ENCODE peak calls at places on chromosomes 2 and 18, in four cellular contexts. U is psoas muscle, K is brain microvascular endothelial cell, A is dorsolateral prefrontal cortex. E is an unnamed sample.

GRCh38 chr18:32019251-32019943 is 772 bp downstream of the RNF125 start:
- DNase-seq in U (peak; percentile 33), A (peak; percentile 59), K (peak; percentile 5), E (peak; percentile 35)

GRCh38 chr2:216741223-216741593 is 45.9 kb upstream of the IGFBP5 start:
- DNase-seq in U (no peak), K (no peak), A (no peak), E (no peak)

GRCh38 chr18:58263733-58264469 is 219.9 kb downstream of the NEDD4L start:
- DNase-seq in U (no peak), A (no peak), K (no peak), E (peak; percentile 25)

GRCh38 chr2:25335971-25336370 is 5.8 kb downstream of the DNMT3A start:
- DNase-seq in A (no peak), U (no peak), K (no peak), E (no peak)

GRCh38 chr2:106572541-106573148 is 85.5 kb downstream of the CD8B2 start:
- DNase-seq in A (no peak), U (no peak), K (no peak), E (peak; percentile 18)

GRCh38 chr18:22283397-22283796 is 114.0 kb downstream of the GATA6 start:
- DNase-seq in U (no peak), A (no peak), K (peak; percentile 60), E (peak; percentile 57)

GRCh38 chr2:40279001-40279400 is 172.9 kb downstream of the SLC8A1 start:
- DNase-seq in U (no peak), A (no peak), K (peak; percentile 32), E (peak; percentile 51)

GRCh38 chr2:136058262-136058661 is 59.7 kb downstream of the CXCR4 start:
- DNase-seq in U (no peak), A (no peak), K (no peak), E (no peak)

DNA sequence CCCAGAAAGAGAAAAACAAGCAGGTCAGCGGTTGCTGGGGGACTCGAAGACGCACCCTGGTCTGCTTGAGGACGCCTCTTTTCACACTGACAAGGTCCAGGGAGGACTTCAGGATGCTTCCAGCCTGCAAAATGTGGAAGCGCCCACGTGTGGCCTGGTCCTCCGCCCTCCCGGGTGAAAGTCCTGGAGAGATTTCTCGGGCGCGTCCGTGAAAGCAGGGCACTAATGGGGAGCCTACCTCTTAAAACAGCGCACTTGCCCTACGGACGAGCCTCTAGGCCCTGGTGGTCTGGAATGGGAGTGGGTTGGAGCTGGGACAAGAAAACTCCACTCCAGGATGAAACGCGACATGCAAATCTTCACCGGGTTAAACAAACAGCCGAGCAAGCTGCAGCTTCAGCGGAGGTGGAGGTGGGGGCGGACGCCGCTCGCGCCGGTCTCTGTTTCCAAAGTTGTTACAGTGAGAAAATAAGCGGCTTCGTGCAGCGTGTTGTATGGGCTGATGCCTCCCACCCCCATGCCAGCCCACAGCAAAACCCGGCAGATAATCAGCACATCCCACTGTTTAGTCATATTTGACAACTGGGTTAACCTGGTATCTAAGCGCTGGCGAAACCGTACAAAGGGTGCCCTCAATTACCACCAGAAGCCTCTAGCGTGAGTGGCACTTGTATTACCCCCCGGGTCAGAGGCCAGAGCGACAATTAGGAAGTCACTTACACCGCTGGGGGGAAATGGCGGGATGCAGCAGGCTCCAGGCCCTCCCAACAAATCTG is 1.1 kb upstream of the SP9 start:
- DNase-seq in U (no peak), A (no peak), K (no peak), E (no peak)
- H3K4me3 ChIP-seq in U (no peak overlapping the region), A (no peak overlapping the region), K (no peak overlapping the region), E (no peak overlapping the region)

DNA sequence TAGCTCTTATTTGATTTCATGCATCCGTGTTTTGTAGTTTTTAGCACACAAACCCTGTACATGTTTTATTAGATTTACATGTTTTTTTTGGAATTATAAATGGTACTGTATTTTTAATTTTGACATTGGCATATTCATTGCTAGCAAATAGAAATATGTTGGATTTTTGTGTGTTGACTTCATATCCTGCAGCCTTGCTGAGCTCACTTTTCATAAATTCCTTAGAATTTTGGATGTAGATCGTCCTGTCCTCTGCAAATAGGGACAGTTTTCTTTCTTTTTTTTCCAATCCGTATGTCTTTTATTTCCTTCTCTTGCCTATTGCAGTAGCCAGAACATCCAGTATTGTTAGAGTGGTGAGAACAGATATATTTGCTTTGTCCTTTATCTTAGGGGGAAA is 46.7 kb upstream of the GPR17 start:
- DNase-seq in K (no peak), U (no peak), A (no peak), E (no peak)
- TF ChIP-seq CTCF in K (no peak), U (no peak), A (no peak), E (no peak)

DNA sequence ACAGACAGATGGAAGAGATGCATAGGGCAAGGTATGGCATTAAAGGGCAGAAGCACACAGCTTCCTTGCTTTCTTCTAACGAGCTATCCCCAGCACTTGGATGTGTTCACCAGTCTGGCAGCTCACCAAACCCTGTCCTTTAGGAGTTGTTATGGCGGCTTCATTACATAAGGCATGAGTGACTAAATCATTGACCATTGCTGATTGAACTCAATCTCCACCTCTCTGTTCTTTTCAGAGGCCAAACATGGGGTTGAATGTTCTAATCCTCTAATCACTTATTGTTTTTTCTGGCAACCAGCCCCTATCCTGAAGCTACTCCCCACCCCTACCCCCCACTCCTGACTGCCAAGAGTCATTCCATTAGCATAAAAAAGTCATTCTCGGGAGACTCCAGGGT is 301.8 kb downstream of the XIRP2 start:
- DNase-seq in K (peak; percentile 46), U (peak; percentile 45), A (no peak), E (peak; percentile 96)
- H3K4me3 ChIP-seq in K (no peak overlapping the region), U (peak overlapping the region; percentile 74), A (no peak overlapping the region), E (no peak overlapping the region)

GRCh38 chr18:46622451-46622850 is 34.6 kb downstream of the LOXHD1 start:
- DNase-seq in U (no peak), A (no peak), K (no peak), E (no peak)

GRCh38 chr18:46621871-46622270 is 35.1 kb downstream of the LOXHD1 start:
- DNase-seq in U (no peak), K (no peak), A (no peak), E (no peak)

GRCh38 chr18:46624127-46624526 is 32.9 kb downstream of the LOXHD1 start:
- DNase-seq in A (peak; percentile 46), U (no peak), K (no peak), E (no peak)

GRCh38 chr18:46623541-46623940 is 33.5 kb downstream of the LOXHD1 start:
- DNase-seq in U (no peak), A (peak; percentile 53), K (no peak), E (no peak)

DNA sequence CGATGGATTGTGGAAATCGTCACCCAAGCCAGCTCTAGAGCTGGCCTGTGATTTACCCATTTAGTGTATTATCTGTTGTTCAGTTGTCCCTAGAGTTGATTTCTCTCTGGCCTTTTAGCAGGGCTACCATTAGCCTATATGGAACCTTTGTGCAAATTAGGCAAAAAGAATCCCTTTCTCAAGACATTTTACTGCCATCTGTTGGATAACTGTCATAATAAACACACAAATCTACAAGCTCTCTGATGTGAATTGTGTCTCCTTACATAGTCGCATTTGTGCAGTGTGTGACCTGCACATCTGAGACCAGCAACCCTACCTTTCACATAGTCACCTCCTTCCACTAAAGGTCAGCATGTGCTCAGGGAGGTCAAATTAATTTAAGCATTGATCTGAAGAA is 34.0 kb downstream of the LOXHD1 start:
- DNase-seq in K (no peak), U (no peak), A (no peak), E (peak; percentile 28)
- TF ChIP-seq CTCF in K (no peak), U (no peak), A (peak; percentile 34), E (peak; percentile 11)

GRCh38 chr2:108616290-108616689 is 82.0 kb downstream of the LIMS1 start:
- DNase-seq in U (no peak), A (no peak), K (no peak), E (no peak)
- H3K4me3 ChIP-seq in U (no peak overlapping the region), A (no peak overlapping the region), K (no peak overlapping the region), E (no peak overlapping the region)

GRCh38 chr2:143623270-143623669 is 494.1 kb downstream of the ARHGAP15 start:
- DNase-seq in K (no peak), A (no peak), U (no peak), E (no peak)
- TF ChIP-seq CTCF in K (peak; percentile 20), A (no peak), U (no peak), E (no peak)

GRCh38 chr2:44934521-44934961 is 7.0 kb upstream of the SIX3 start:
- DNase-seq in A (no peak), K (no peak), U (no peak), E (no peak)
- H3K4me3 ChIP-seq in A (no peak overlapping the region), K (no peak overlapping the region), U (peak overlapping the region; percentile 55), E (no peak overlapping the region)

GRCh38 chr2:53170463-53170862 is 597.1 kb upstream of the CHAC2 start:
- DNase-seq in U (no peak), A (no peak), K (no peak), E (peak; percentile 49)

GRCh38 chr2:53173126-53173525 is 594.5 kb upstream of the CHAC2 start:
- DNase-seq in U (no peak), A (no peak), K (no peak), E (no peak)

DNA sequence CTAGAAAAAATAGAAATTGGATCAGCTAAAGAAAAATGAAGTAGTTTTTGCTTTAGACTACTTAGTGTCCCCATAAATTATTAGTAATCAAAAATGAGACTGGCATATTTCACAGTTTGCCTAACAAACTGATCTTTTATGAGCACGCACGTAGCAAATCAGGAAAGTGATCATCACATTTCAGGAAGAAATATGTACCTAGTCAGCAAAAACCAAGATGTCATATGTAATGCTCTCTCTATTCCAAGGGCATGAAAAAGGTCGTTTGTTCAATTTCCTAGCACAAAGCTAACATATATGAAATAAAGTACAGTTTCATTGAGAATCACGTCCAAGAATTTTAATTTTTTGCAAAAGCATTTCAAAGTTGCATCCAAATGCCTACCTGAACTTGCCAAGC is 600.4 kb upstream of the CHAC2 start:
- DNase-seq in U (no peak), A (no peak), K (no peak), E (no peak)
- TF ChIP-seq CTCF in U (no peak), A (no peak), K (no peak), E (no peak)

E was measured in fibroblast of mammary gland.